ENCODE peak calls at places on chromosome 19, in five cellular contexts. One of them, this sample, is unnamed.

GRCh38 chr19:52190679-52191293 is 934 bp downstream of the PPP2R1A start:
- DNase-seq in testis: peak; percentile 44
- DNase-seq in stomach: peak; percentile 29
- DNase-seq in progenitor cell of endocrine pancreas: no peak
- DNase-seq in cardiac muscle cell: peak; percentile 58
- DNase-seq in this sample: no peak

GRCh38 chr19:49506575-49507105 is 5.8 kb upstream of the FCGRT start:
- DNase-seq in stomach: peak; percentile 76
- DNase-seq in cardiac muscle cell: peak; percentile 66
- DNase-seq in progenitor cell of endocrine pancreas: no peak
- DNase-seq in testis: peak; percentile 56
- DNase-seq in this sample: peak; percentile 87

GRCh38 chr19:12865746-12866415 is 15.4 kb downstream of the DNASE2 start:
- DNase-seq in stomach: no peak
- DNase-seq in testis: no peak
- DNase-seq in cardiac muscle cell: no peak
- DNase-seq in progenitor cell of endocrine pancreas: no peak
- DNase-seq in this sample: no peak

GRCh38 chr19:46715620-46716012 is 1.3 kb downstream of the PRKD2 start:
- DNase-seq in testis: no peak
- DNase-seq in cardiac muscle cell: no peak
- DNase-seq in progenitor cell of endocrine pancreas: no peak
- DNase-seq in stomach: no peak
- DNase-seq in this sample: no peak

GRCh38 chr19:57746580-57747471 is at the start of gene ZNF776:
- DNase-seq in cardiac muscle cell: peak; percentile 94
- DNase-seq in progenitor cell of endocrine pancreas: peak; percentile 52
- DNase-seq in testis: peak; percentile 94
- DNase-seq in stomach: peak; percentile 86
- DNase-seq in this sample: peak; percentile 90

GRCh38 chr19:51006406-51006805 is 5.0 kb upstream of the KLK8 start:
- DNase-seq in testis: no peak
- DNase-seq in progenitor cell of endocrine pancreas: no peak
- DNase-seq in cardiac muscle cell: no peak
- DNase-seq in stomach: no peak
- DNase-seq in this sample: no peak

GRCh38 chr19:21158523-21159135 is 16.8 kb downstream of the ZNF431 start:
- DNase-seq in progenitor cell of endocrine pancreas: no peak
- DNase-seq in cardiac muscle cell: peak; percentile 69
- DNase-seq in testis: no peak
- DNase-seq in stomach: no peak
- DNase-seq in this sample: no peak

GRCh38 chr19:10961073-10961762 is 388 bp downstream of the SMARCA4 start:
- DNase-seq in stomach: peak; percentile 61
- DNase-seq in progenitor cell of endocrine pancreas: no peak
- DNase-seq in cardiac muscle cell: peak; percentile 40
- DNase-seq in testis: peak; percentile 53
- DNase-seq in this sample: peak; percentile 57

GRCh38 chr19:17402982-17403855 is 2.2 kb downstream of the BST2 start:
- DNase-seq in testis: peak; percentile 49
- DNase-seq in cardiac muscle cell: peak; percentile 31
- DNase-seq in progenitor cell of endocrine pancreas: no peak
- DNase-seq in stomach: no peak
- DNase-seq in this sample: no peak

GRCh38 chr19:15169541-15170285 is 31.1 kb downstream of the NOTCH3 start:
- DNase-seq in cardiac muscle cell: no peak
- DNase-seq in stomach: no peak
- DNase-seq in testis: no peak
- DNase-seq in progenitor cell of endocrine pancreas: no peak
- DNase-seq in this sample: no peak

GRCh38 chr19:17821190-17821589 is at the start of gene INSL3:
- DNase-seq in testis: no peak
- DNase-seq in cardiac muscle cell: no peak
- DNase-seq in stomach: no peak
- DNase-seq in progenitor cell of endocrine pancreas: no peak
- DNase-seq in this sample: no peak

GRCh38 chr19:47444388-47444821 is 25.1 kb upstream of the MEIS3 start:
- DNase-seq in progenitor cell of endocrine pancreas: no peak
- DNase-seq in testis: no peak
- DNase-seq in cardiac muscle cell: no peak
- DNase-seq in stomach: no peak
- DNase-seq in this sample: no peak

GRCh38 chr19:48772503-48772953 is 17.2 kb downstream of the FGF21 start:
- DNase-seq in progenitor cell of endocrine pancreas: no peak
- DNase-seq in stomach: peak; percentile 89
- DNase-seq in cardiac muscle cell: no peak
- DNase-seq in testis: peak; percentile 87
- DNase-seq in this sample: no peak

GRCh38 chr19:40702337-40703012 is 12.0 kb upstream of the NUMBL start:
- DNase-seq in testis: peak; percentile 84
- DNase-seq in stomach: peak; percentile 74
- DNase-seq in progenitor cell of endocrine pancreas: peak; percentile 35
- DNase-seq in cardiac muscle cell: peak; percentile 45
- DNase-seq in this sample: no peak
- TF ChIP-seq CTCF in testis: no peak
- TF ChIP-seq CTCF in stomach: no peak
- TF ChIP-seq CTCF in progenitor cell of endocrine pancreas: peak; percentile 55
- TF ChIP-seq CTCF in cardiac muscle cell: peak; percentile 47
- TF ChIP-seq CTCF in this sample: peak; percentile 73

GRCh38 chr19:5339950-5340636 is 519 bp downstream of the PTPRS start:
- DNase-seq in progenitor cell of endocrine pancreas: peak; percentile 41
- DNase-seq in cardiac muscle cell: peak; percentile 28
- DNase-seq in stomach: no peak
- DNase-seq in testis: no peak
- DNase-seq in this sample: no peak

GRCh38 chr19:5339470-5339949 is 1.1 kb downstream of the PTPRS start:
- DNase-seq in progenitor cell of endocrine pancreas: no peak
- DNase-seq in testis: no peak
- DNase-seq in stomach: no peak
- DNase-seq in cardiac muscle cell: no peak
- DNase-seq in this sample: no peak

GRCh38 chr19:5337126-5337525 is 3.5 kb downstream of the PTPRS start:
- DNase-seq in testis: no peak
- DNase-seq in progenitor cell of endocrine pancreas: no peak
- DNase-seq in cardiac muscle cell: no peak
- DNase-seq in stomach: no peak
- DNase-seq in this sample: no peak

GRCh38 chr19:5337886-5338595 is 2.6 kb downstream of the PTPRS start:
- DNase-seq in cardiac muscle cell: no peak
- DNase-seq in progenitor cell of endocrine pancreas: no peak
- DNase-seq in testis: no peak
- DNase-seq in stomach: no peak
- DNase-seq in this sample: no peak

GRCh38 chr19:5338661-5339469 is 1.7 kb downstream of the PTPRS start:
- DNase-seq in progenitor cell of endocrine pancreas: no peak
- DNase-seq in cardiac muscle cell: no peak
- DNase-seq in testis: no peak
- DNase-seq in stomach: no peak
- DNase-seq in this sample: no peak
- TF ChIP-seq CTCF in progenitor cell of endocrine pancreas: no peak
- TF ChIP-seq CTCF in cardiac muscle cell: no peak
- TF ChIP-seq CTCF in testis: no peak
- TF ChIP-seq CTCF in stomach: no peak
- TF ChIP-seq CTCF in this sample: no peak

GRCh38 chr19:2231621-2232221 is 4.4 kb downstream of the PLEKHJ1 start:
- DNase-seq in testis: peak; percentile 63
- DNase-seq in cardiac muscle cell: no peak
- DNase-seq in progenitor cell of endocrine pancreas: no peak
- DNase-seq in stomach: no peak
- DNase-seq in this sample: no peak
- TF ChIP-seq CTCF in testis: peak; percentile 49
- TF ChIP-seq CTCF in cardiac muscle cell: no peak
- TF ChIP-seq CTCF in progenitor cell of endocrine pancreas: no peak
- TF ChIP-seq CTCF in stomach: no peak
- TF ChIP-seq CTCF in this sample: no peak

GRCh38 chr19:32651729-32652140 is 23.2 kb downstream of the ANKRD27 start:
- DNase-seq in testis: no peak
- DNase-seq in progenitor cell of endocrine pancreas: no peak
- DNase-seq in stomach: peak; percentile 30
- DNase-seq in cardiac muscle cell: peak; percentile 34
- DNase-seq in this sample: no peak
- TF ChIP-seq CTCF in testis: no peak
- TF ChIP-seq CTCF in progenitor cell of endocrine pancreas: no peak
- TF ChIP-seq CTCF in stomach: no peak
- TF ChIP-seq CTCF in cardiac muscle cell: peak; percentile 13
- TF ChIP-seq CTCF in this sample: no peak

GRCh38 chr19:36058481-36059179 is 3.9 kb downstream of the WDR62 start:
- DNase-seq in stomach: no peak
- DNase-seq in progenitor cell of endocrine pancreas: no peak
- DNase-seq in testis: no peak
- DNase-seq in cardiac muscle cell: no peak
- DNase-seq in this sample: no peak

GRCh38 chr19:36064829-36065228 is 10.1 kb downstream of the WDR62 start:
- DNase-seq in cardiac muscle cell: no peak
- DNase-seq in stomach: no peak
- DNase-seq in progenitor cell of endocrine pancreas: no peak
- DNase-seq in testis: no peak
- DNase-seq in this sample: no peak

GRCh38 chr19:36061367-36061766 is 6.7 kb downstream of the WDR62 start:
- DNase-seq in stomach: no peak
- DNase-seq in testis: no peak
- DNase-seq in cardiac muscle cell: no peak
- DNase-seq in progenitor cell of endocrine pancreas: no peak
- DNase-seq in this sample: no peak

GRCh38 chr19:36059180-36059910 is 4.6 kb downstream of the WDR62 start:
- DNase-seq in cardiac muscle cell: no peak
- DNase-seq in stomach: no peak
- DNase-seq in testis: no peak
- DNase-seq in progenitor cell of endocrine pancreas: no peak
- DNase-seq in this sample: peak; percentile 55

GRCh38 chr19:36060430-36060829 is 5.7 kb downstream of the WDR62 start:
- DNase-seq in progenitor cell of endocrine pancreas: no peak
- DNase-seq in stomach: peak; percentile 53
- DNase-seq in cardiac muscle cell: peak; percentile 80
- DNase-seq in testis: peak; percentile 74
- DNase-seq in this sample: peak; percentile 68
- TF ChIP-seq CTCF in progenitor cell of endocrine pancreas: peak; percentile 49
- TF ChIP-seq CTCF in stomach: no peak
- TF ChIP-seq CTCF in cardiac muscle cell: peak; percentile 70
- TF ChIP-seq CTCF in testis: peak; percentile 18
- TF ChIP-seq CTCF in this sample: peak; percentile 69

DNA sequence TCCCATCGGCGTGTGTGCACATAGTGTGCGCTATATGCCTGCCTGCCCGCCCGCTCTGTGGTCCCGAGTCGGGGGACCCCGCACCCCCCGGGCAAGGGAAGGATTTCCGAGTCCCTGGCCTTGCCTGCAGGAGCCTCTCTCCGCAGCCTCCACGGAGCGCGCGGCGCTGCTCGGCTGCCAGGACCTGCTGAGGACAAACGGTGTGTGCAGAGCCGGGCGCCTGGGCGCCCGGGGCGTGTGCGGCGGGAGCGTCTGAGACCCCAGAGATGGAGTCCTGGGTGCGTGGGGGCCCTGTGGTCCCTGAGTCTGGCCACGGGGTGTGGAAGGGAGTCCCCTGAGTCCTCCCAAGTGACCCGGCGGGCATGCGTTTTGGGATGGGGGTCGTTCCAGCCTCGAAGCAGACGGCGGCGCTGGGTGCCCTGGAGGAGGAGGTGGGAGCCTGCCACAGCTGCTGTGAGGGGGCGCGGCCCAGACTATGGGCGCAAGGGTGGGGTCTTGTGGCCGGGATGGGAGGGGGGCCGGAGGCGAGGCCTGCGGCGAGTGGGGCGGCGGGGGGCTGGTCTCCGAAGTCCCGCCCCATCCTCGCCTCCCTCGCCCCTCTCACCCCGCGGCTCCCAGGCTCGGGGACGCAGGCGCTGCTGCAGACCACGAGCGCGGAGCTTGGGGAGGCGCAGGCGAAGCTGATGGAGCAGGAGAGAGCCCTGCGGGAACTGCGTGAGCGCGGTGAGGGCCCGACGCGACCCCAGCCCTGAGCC is 25.3 kb downstream of the CLEC4M start:
- DNase-seq in testis: no peak
- DNase-seq in progenitor cell of endocrine pancreas: no peak
- DNase-seq in cardiac muscle cell: no peak
- DNase-seq in stomach: no peak
- DNase-seq in this sample: no peak
- TF ChIP-seq CTCF in testis: no peak
- TF ChIP-seq CTCF in progenitor cell of endocrine pancreas: no peak
- TF ChIP-seq CTCF in cardiac muscle cell: no peak
- TF ChIP-seq CTCF in stomach: no peak
- TF ChIP-seq CTCF in this sample: no peak

GRCh38 chr19:39008137-39008536 is 24.2 kb downstream of the FBXO27 start:
- DNase-seq in cardiac muscle cell: no peak
- DNase-seq in testis: no peak
- DNase-seq in progenitor cell of endocrine pancreas: no peak
- DNase-seq in stomach: no peak
- DNase-seq in this sample: no peak

GRCh38 chr19:39004403-39004802 is 27.9 kb downstream of the FBXO27 start:
- DNase-seq in progenitor cell of endocrine pancreas: no peak
- DNase-seq in stomach: no peak
- DNase-seq in cardiac muscle cell: no peak
- DNase-seq in testis: no peak
- DNase-seq in this sample: no peak

GRCh38 chr19:39001016-39001415 is 25.5 kb upstream of the FBXO17 start:
- DNase-seq in progenitor cell of endocrine pancreas: no peak
- DNase-seq in cardiac muscle cell: peak; percentile 27
- DNase-seq in testis: no peak
- DNase-seq in stomach: no peak
- DNase-seq in this sample: peak; percentile 34

GRCh38 chr19:39007096-39007495 is 25.3 kb downstream of the FBXO27 start:
- DNase-seq in progenitor cell of endocrine pancreas: no peak
- DNase-seq in cardiac muscle cell: no peak
- DNase-seq in testis: no peak
- DNase-seq in stomach: no peak
- DNase-seq in this sample: no peak

GRCh38 chr19:39003188-39003587 is 27.6 kb upstream of the FBXO17 start:
- DNase-seq in testis: no peak
- DNase-seq in progenitor cell of endocrine pancreas: no peak
- DNase-seq in stomach: no peak
- DNase-seq in cardiac muscle cell: no peak
- DNase-seq in this sample: no peak
- TF ChIP-seq CTCF in testis: no peak
- TF ChIP-seq CTCF in progenitor cell of endocrine pancreas: no peak
- TF ChIP-seq CTCF in stomach: no peak
- TF ChIP-seq CTCF in cardiac muscle cell: no peak
- TF ChIP-seq CTCF in this sample: no peak

GRCh38 chr19:35299523-35300339 is 7.8 kb downstream of the MAG start:
- DNase-seq in stomach: no peak
- DNase-seq in testis: peak; percentile 70
- DNase-seq in cardiac muscle cell: no peak
- DNase-seq in progenitor cell of endocrine pancreas: no peak
- DNase-seq in this sample: no peak
- TF ChIP-seq CTCF in stomach: no peak
- TF ChIP-seq CTCF in testis: no peak
- TF ChIP-seq CTCF in cardiac muscle cell: no peak
- TF ChIP-seq CTCF in progenitor cell of endocrine pancreas: no peak
- TF ChIP-seq CTCF in this sample: no peak

GRCh38 chr19:31882709-31883108 is 462.7 kb upstream of the ZNF507 start:
- DNase-seq in cardiac muscle cell: no peak
- DNase-seq in progenitor cell of endocrine pancreas: no peak
- DNase-seq in stomach: no peak
- DNase-seq in testis: no peak
- DNase-seq in this sample: no peak
- TF ChIP-seq CTCF in cardiac muscle cell: no peak
- TF ChIP-seq CTCF in progenitor cell of endocrine pancreas: no peak
- TF ChIP-seq CTCF in stomach: no peak
- TF ChIP-seq CTCF in testis: no peak
- TF ChIP-seq CTCF in this sample: no peak